ENCODE peak calls at places on chromosomes 4 and X, in four cellular contexts. S, I, D and E are unnamed samples.

GRCh38 chr4:39759569-39759968 is 61.6 kb downstream of the UBE2K start:
- DNase-seq in D (no peak), S (no peak), I (no peak), E (no peak)

GRCh38 chrX:8273451-8273894 is 102.4 kb upstream of the VCX2 start:
- DNase-seq in S (no peak), I (no peak), D (no peak), E (no peak)

GRCh38 chrX:47232803-47233332 is at the start of gene USP11:
- DNase-seq in D (peak), S (peak), I (peak), E (peak)

GRCh38 chr4:112550728-112551127 is 34.7 kb upstream of the NEUROG2 start:
- DNase-seq in I (no peak), D (no peak), S (no peak), E (no peak)

GRCh38 chr4:10051536-10052135 is 30.3 kb upstream of the SLC2A9 start:
- DNase-seq in I (no peak), S (no peak), D (no peak), E (no peak)

GRCh38 chrX:102930990-102931756 is 5.9 kb upstream of the RAB40AL start:
- DNase-seq in D (no peak), I (no peak), S (no peak), E (no peak)

GRCh38 chr4:25862411-25863346 is at the start of gene SEL1L3:
- DNase-seq in D (peak), I (peak), S (no peak), E (peak)

GRCh38 chr4:156190606-156191005 is 236.9 kb upstream of the CTSO start:
- DNase-seq in I (no peak), D (no peak), S (no peak), E (no peak)

GRCh38 chr4:155383541-155383940 is 6.8 kb upstream of the MAP9 start:
- DNase-seq in S (no peak), I (peak), D (no peak), E (no peak)

GRCh38 chrX:48468693-48469691 is 1.1 kb downstream of the SLC38A5 start:
- DNase-seq in I (no peak), D (peak), S (no peak), E (peak)

GRCh38 chrX:663841-664240 is 33.2 kb downstream of the SHOX start:
- DNase-seq in D (no peak), S (no peak), I (no peak), E (no peak)

GRCh38 chr4:55251352-55251751 is 94.7 kb upstream of the SRD5A3 start:
- DNase-seq in I (no peak), D (no peak), S (no peak), E (no peak)

GRCh38 chrX:153931151-153931550 is 3.7 kb downstream of the NAA10 start:
- DNase-seq in I (no peak), S (no peak), D (no peak), E (no peak)

GRCh38 chrX:138411048-138411447 is 300.5 kb downstream of the FGF13 start:
- DNase-seq in I (no peak), S (no peak), D (no peak), E (no peak)

GRCh38 chr4:158282252-158282651 is 72.0 kb downstream of the TMEM144 start:
- DNase-seq in I (no peak), S (no peak), D (peak), E (no peak)

GRCh38 chr4:151438154-151438553 is 29.2 kb downstream of the FHIP1A start:
- DNase-seq in D (no peak), I (no peak), S (no peak), E (no peak)

GRCh38 chrX:38437093-38437492 is 84.7 kb downstream of the OTC start:
- DNase-seq in D (no peak), I (no peak), S (no peak), E (no peak)
- TF ChIP-seq NR3C1 in D (no peak), I (no peak), S (no peak), E (no peak)

GRCh38 chrX:143642426-143642825 is 6.5 kb upstream of the SLITRK4 start:
- DNase-seq in S (no peak), D (no peak), I (no peak), E (no peak)
- TF ChIP-seq NR3C1 in S (no peak), D (no peak), I (no peak), E (no peak)

DNA sequence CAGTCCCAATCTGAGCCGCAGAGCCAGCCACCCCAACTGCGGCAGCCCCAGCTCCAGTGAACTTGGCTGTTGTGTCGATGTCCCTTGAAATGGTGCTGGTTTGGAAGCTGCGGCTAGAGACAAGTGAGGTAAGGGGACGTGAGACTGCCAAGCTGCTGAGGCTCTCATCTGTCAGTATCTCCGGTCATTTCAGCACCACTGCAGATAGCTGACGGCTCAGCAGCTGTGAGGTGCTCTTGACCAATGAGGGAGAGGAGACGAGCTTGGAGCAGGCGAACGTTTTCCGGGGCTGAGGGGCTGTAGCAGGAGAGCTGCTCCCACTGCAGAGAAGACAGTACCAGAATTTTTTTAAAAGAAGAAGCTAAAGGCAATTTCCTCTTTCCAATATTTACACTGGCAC is 175.5 kb upstream of the CASK start:
- DNase-seq in I (no peak), D (no peak), S (no peak), E (no peak)
- TF ChIP-seq NR3C1 in I (no peak), D (no peak), S (no peak), E (no peak)

GRCh38 chrX:65644621-65645287 is 22.7 kb upstream of the MSN start:
- DNase-seq in D (peak), I (peak), S (no peak), E (no peak)
- TF ChIP-seq NR3C1 in D (no peak), I (no peak), S (no peak), E (no peak)

GRCh38 chr4:77003400-77003799 is 53.8 kb downstream of the SEPTIN11 start:
- DNase-seq in S (no peak), I (no peak), D (no peak), E (no peak)

GRCh38 chr4:77002721-77003120 is 53.2 kb downstream of the SEPTIN11 start:
- DNase-seq in D (no peak), S (no peak), I (no peak), E (no peak)

GRCh38 chr4:77002321-77002720 is 52.8 kb downstream of the SEPTIN11 start:
- DNase-seq in D (no peak), I (no peak), S (no peak), E (no peak)

GRCh38 chr4:76998251-76998901 is 48.8 kb downstream of the SEPTIN11 start:
- DNase-seq in D (no peak), I (no peak), S (no peak), E (no peak)

DNA sequence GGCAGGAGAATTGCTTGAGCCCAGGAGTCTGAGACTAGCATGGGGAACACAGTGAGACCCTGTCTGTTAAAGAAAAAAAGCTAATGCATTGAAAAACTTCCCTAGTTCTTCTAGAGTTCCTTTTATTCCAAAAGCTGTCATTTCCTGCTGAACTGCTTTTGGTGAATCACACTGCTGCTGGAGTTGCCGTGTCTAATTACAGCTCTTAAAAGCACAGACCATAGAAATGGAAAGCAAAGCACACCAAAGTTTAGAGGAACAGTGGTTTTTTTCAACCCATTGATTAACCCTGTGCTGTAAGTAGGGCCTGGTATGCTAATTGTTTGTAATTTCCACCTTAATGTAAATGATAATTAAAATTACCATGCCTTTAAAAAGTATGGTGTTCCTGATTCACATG is 52.4 kb downstream of the SEPTIN11 start:
- DNase-seq in D (no peak), S (no peak), I (no peak), E (no peak)
- TF ChIP-seq NR3C1 in D (no peak), S (no peak), I (no peak), E (no peak)

DNA sequence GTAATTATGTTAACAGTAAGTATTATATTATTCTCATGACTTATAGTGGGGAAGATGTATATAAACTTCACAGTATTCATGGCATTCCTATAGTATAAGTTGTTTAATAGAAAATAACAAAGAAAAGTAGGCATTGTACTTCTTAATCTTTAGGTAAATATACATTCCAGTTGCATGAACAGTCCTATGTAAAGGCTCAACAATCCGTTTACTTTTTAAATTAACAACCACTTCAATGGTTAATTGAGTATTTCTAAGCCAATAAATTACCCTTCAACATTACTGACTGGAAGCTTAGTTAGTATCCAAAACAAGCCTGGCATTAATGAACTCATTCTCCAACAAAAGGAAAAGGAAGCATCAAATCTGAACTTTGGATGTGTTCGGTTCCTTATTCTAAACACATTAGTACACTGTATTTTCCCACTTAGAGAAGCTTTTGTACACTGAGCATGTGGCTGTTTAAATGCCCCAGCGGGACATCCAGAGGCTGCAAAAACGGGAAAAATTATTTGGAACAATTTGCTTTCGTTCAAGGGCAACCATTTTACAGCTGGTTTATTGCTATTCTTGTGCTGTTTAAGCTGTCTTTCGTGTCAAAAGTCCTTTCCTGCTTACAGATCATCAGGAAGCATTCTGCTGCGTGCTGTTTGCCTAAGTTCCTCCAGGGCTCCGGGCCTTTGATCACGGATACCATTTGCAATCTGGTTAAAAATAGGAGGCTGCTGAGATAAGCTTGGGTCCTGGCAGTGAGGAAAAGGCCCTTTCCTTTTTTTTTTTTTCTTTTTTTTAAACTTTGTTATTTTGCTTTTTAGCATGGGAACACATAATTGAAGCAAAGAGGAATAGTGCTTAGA is 460.3 kb downstream of the SPRY1 start:
- DNase-seq in I (peak), D (no peak), S (peak), E (peak)
- TF ChIP-seq NR3C1 in I (no peak), D (no peak), S (no peak), E (no peak)

GRCh38 chrX:68876731-68877130 is 47.9 kb downstream of the EFNB1 start:
- DNase-seq in I (no peak), S (no peak), D (no peak), E (no peak)

GRCh38 chrX:68880846-68881513 is 52.2 kb downstream of the EFNB1 start:
- DNase-seq in I (no peak), S (no peak), D (no peak), E (peak)

GRCh38 chrX:68881911-68882310 is 53.1 kb downstream of the EFNB1 start:
- DNase-seq in D (no peak), S (no peak), I (no peak), E (no peak)

GRCh38 chrX:68877606-68878005 is 48.8 kb downstream of the EFNB1 start:
- DNase-seq in D (no peak), I (no peak), S (no peak), E (no peak)

DNA sequence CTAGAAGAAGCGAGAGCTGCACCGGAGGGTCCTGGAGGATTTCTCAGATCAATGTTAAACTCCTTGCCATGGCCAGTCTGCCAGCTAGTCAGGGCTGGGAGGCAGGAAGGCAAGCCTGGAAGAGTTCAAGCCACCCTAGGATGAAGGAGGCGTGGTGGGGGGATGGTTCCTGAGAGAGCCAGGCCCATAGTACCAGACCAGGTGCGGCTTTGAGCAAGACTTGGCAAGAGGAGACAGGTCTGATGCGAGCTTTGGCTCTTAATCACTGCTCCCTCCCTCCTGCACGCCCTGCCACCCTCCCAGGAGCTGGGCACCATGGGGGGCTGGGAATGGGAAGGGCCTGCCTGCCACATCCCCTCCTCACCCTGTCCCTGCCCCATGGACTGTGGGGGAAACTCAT is 50.2 kb downstream of the EFNB1 start:
- DNase-seq in D (no peak), S (no peak), I (no peak), E (no peak)
- TF ChIP-seq NR3C1 in D (no peak), S (no peak), I (no peak), E (no peak)